ENCODE peak calls at places on chromosome 1, in eight cellular contexts. One of them, this sample, is unnamed.

GRCh38 chr1:53860967-53861411 is 22.9 kb upstream of the NDC1 start:
- DNase-seq in skeletal muscle cell: peak; percentile 9
- DNase-seq in aorta: no peak
- DNase-seq in fibroblast of the aortic adventitia: peak; percentile 64
- DNase-seq in astrocyte of the cerebellum: peak; percentile 49
- DNase-seq in D341Med: peak; percentile 69
- DNase-seq in fibroblast of gingiva: peak; percentile 18
- DNase-seq in NCI-H1105 treated with DMSO at 0.1 percent for 48 hours: peak; percentile 77
- DNase-seq in this sample: no peak

GRCh38 chr1:46043491-46044017 is 88.9 kb downstream of the PIK3R3 start:
- DNase-seq in skeletal muscle cell: no peak
- DNase-seq in NCI-H1105 treated with DMSO at 0.1 percent for 48 hours: no peak
- DNase-seq in D341Med: no peak
- DNase-seq in fibroblast of gingiva: no peak
- DNase-seq in aorta: no peak
- DNase-seq in astrocyte of the cerebellum: no peak
- DNase-seq in fibroblast of the aortic adventitia: no peak
- DNase-seq in this sample: peak; percentile 81

GRCh38 chr1:21051177-21051576 is 125.5 kb downstream of the EIF4G3 start:
- DNase-seq in fibroblast of gingiva: no peak
- DNase-seq in astrocyte of the cerebellum: no peak
- DNase-seq in D341Med: no peak
- DNase-seq in NCI-H1105 treated with DMSO at 0.1 percent for 48 hours: no peak
- DNase-seq in fibroblast of the aortic adventitia: no peak
- DNase-seq in skeletal muscle cell: no peak
- DNase-seq in aorta: no peak
- DNase-seq in this sample: no peak

GRCh38 chr1:230713915-230714764 is at the start of gene AGT:
- DNase-seq in NCI-H1105 treated with DMSO at 0.1 percent for 48 hours: no peak
- DNase-seq in D341Med: no peak
- DNase-seq in fibroblast of gingiva: peak; percentile 84
- DNase-seq in skeletal muscle cell: peak; percentile 77
- DNase-seq in astrocyte of the cerebellum: peak; percentile 68
- DNase-seq in fibroblast of the aortic adventitia: peak; percentile 82
- DNase-seq in aorta: peak; percentile 81
- DNase-seq in this sample: no peak

GRCh38 chr1:206814716-206815341 is 42.5 kb upstream of the IL10 start:
- DNase-seq in D341Med: no peak
- DNase-seq in skeletal muscle cell: peak; percentile 71
- DNase-seq in fibroblast of the aortic adventitia: peak; percentile 67
- DNase-seq in aorta: no peak
- DNase-seq in fibroblast of gingiva: no peak
- DNase-seq in astrocyte of the cerebellum: peak; percentile 44
- DNase-seq in NCI-H1105 treated with DMSO at 0.1 percent for 48 hours: peak; percentile 88
- DNase-seq in this sample: no peak

GRCh38 chr1:68141079-68141800 is 90.8 kb upstream of the DIRAS3 start:
- DNase-seq in fibroblast of the aortic adventitia: peak; percentile 60
- DNase-seq in D341Med: no peak
- DNase-seq in fibroblast of gingiva: peak; percentile 53
- DNase-seq in aorta: no peak
- DNase-seq in NCI-H1105 treated with DMSO at 0.1 percent for 48 hours: no peak
- DNase-seq in skeletal muscle cell: no peak
- DNase-seq in astrocyte of the cerebellum: peak; percentile 70
- DNase-seq in this sample: no peak

GRCh38 chr1:32486463-32487113 is 21.7 kb downstream of the ZBTB8B start:
- DNase-seq in aorta: no peak
- DNase-seq in skeletal muscle cell: no peak
- DNase-seq in D341Med: no peak
- DNase-seq in astrocyte of the cerebellum: no peak
- DNase-seq in fibroblast of gingiva: no peak
- DNase-seq in fibroblast of the aortic adventitia: no peak
- DNase-seq in NCI-H1105 treated with DMSO at 0.1 percent for 48 hours: no peak
- DNase-seq in this sample: no peak

GRCh38 chr1:53766766-53767409 is 27.9 kb upstream of the GLIS1 start:
- DNase-seq in NCI-H1105 treated with DMSO at 0.1 percent for 48 hours: no peak
- DNase-seq in D341Med: no peak
- DNase-seq in skeletal muscle cell: peak; percentile 12
- DNase-seq in aorta: no peak
- DNase-seq in astrocyte of the cerebellum: peak; percentile 22
- DNase-seq in fibroblast of the aortic adventitia: peak; percentile 69
- DNase-seq in fibroblast of gingiva: peak; percentile 22
- DNase-seq in this sample: no peak

GRCh38 chr1:24393892-24394291 is 19.7 kb downstream of the STPG1 start:
- DNase-seq in astrocyte of the cerebellum: no peak
- DNase-seq in skeletal muscle cell: no peak
- DNase-seq in fibroblast of the aortic adventitia: peak; percentile 68
- DNase-seq in fibroblast of gingiva: peak; percentile 66
- DNase-seq in NCI-H1105 treated with DMSO at 0.1 percent for 48 hours: no peak
- DNase-seq in D341Med: no peak
- DNase-seq in aorta: no peak
- DNase-seq in this sample: no peak

GRCh38 chr1:13700521-13701273 is 709 bp downstream of the PRDM2 start:
- DNase-seq in aorta: peak; percentile 53
- DNase-seq in fibroblast of the aortic adventitia: peak; percentile 51
- DNase-seq in astrocyte of the cerebellum: no peak
- DNase-seq in skeletal muscle cell: no peak
- DNase-seq in fibroblast of gingiva: peak; percentile 40
- DNase-seq in D341Med: no peak
- DNase-seq in NCI-H1105 treated with DMSO at 0.1 percent for 48 hours: peak; percentile 11
- DNase-seq in this sample: peak; percentile 89

GRCh38 chr1:54248966-54249365 is 49.0 kb downstream of the MRPL37 start:
- DNase-seq in fibroblast of the aortic adventitia: no peak
- DNase-seq in skeletal muscle cell: no peak
- DNase-seq in NCI-H1105 treated with DMSO at 0.1 percent for 48 hours: no peak
- DNase-seq in astrocyte of the cerebellum: no peak
- DNase-seq in D341Med: no peak
- DNase-seq in fibroblast of gingiva: peak; percentile 10
- DNase-seq in aorta: no peak
- DNase-seq in this sample: no peak

GRCh38 chr1:155075535-155075934 is 3.1 kb upstream of the EFNA3 start:
- DNase-seq in skeletal muscle cell: no peak
- DNase-seq in NCI-H1105 treated with DMSO at 0.1 percent for 48 hours: no peak
- DNase-seq in astrocyte of the cerebellum: no peak
- DNase-seq in fibroblast of the aortic adventitia: no peak
- DNase-seq in fibroblast of gingiva: no peak
- DNase-seq in aorta: no peak
- DNase-seq in D341Med: no peak
- DNase-seq in this sample: no peak

GRCh38 chr1:178607718-178608408 is 95.0 kb downstream of the TEX35 start:
- DNase-seq in astrocyte of the cerebellum: no peak
- DNase-seq in skeletal muscle cell: no peak
- DNase-seq in fibroblast of gingiva: no peak
- DNase-seq in D341Med: no peak
- DNase-seq in NCI-H1105 treated with DMSO at 0.1 percent for 48 hours: no peak
- DNase-seq in aorta: no peak
- DNase-seq in fibroblast of the aortic adventitia: peak; percentile 4
- DNase-seq in this sample: no peak

GRCh38 chr1:153746174-153746573 is 18.3 kb downstream of the INTS3 start:
- DNase-seq in aorta: no peak
- DNase-seq in astrocyte of the cerebellum: no peak
- DNase-seq in skeletal muscle cell: no peak
- DNase-seq in NCI-H1105 treated with DMSO at 0.1 percent for 48 hours: no peak
- DNase-seq in fibroblast of gingiva: no peak
- DNase-seq in fibroblast of the aortic adventitia: no peak
- DNase-seq in D341Med: no peak
- DNase-seq in this sample: peak; percentile 41

GRCh38 chr1:89865498-89866385 is 44.9 kb downstream of the LRRC8D start:
- DNase-seq in astrocyte of the cerebellum: no peak
- DNase-seq in aorta: no peak
- DNase-seq in fibroblast of gingiva: peak; percentile 65
- DNase-seq in fibroblast of the aortic adventitia: peak; percentile 85
- DNase-seq in D341Med: no peak
- DNase-seq in NCI-H1105 treated with DMSO at 0.1 percent for 48 hours: no peak
- DNase-seq in skeletal muscle cell: no peak
- DNase-seq in this sample: no peak

GRCh38 chr1:168234846-168235547 is 9.2 kb downstream of the SFT2D2 start:
- DNase-seq in aorta: no peak
- DNase-seq in D341Med: peak; percentile 81
- DNase-seq in skeletal muscle cell: no peak
- DNase-seq in astrocyte of the cerebellum: no peak
- DNase-seq in fibroblast of the aortic adventitia: peak; percentile 54
- DNase-seq in NCI-H1105 treated with DMSO at 0.1 percent for 48 hours: peak; percentile 41
- DNase-seq in fibroblast of gingiva: no peak
- DNase-seq in this sample: no peak

GRCh38 chr1:220655509-220655908 is 34.7 kb upstream of the C1orf115 start:
- DNase-seq in skeletal muscle cell: no peak
- DNase-seq in astrocyte of the cerebellum: no peak
- DNase-seq in NCI-H1105 treated with DMSO at 0.1 percent for 48 hours: no peak
- DNase-seq in aorta: no peak
- DNase-seq in D341Med: no peak
- DNase-seq in fibroblast of the aortic adventitia: no peak
- DNase-seq in fibroblast of gingiva: no peak
- DNase-seq in this sample: no peak

GRCh38 chr1:117812868-117813511 is 116.4 kb downstream of the GDAP2 start:
- DNase-seq in skeletal muscle cell: no peak
- DNase-seq in astrocyte of the cerebellum: no peak
- DNase-seq in fibroblast of gingiva: peak; percentile 49
- DNase-seq in D341Med: no peak
- DNase-seq in aorta: no peak
- DNase-seq in NCI-H1105 treated with DMSO at 0.1 percent for 48 hours: no peak
- DNase-seq in fibroblast of the aortic adventitia: peak; percentile 83
- DNase-seq in this sample: no peak

GRCh38 chr1:47460456-47460855 is 22.6 kb downstream of the FOXD2 start:
- DNase-seq in aorta: no peak
- DNase-seq in astrocyte of the cerebellum: no peak
- DNase-seq in fibroblast of the aortic adventitia: no peak
- DNase-seq in fibroblast of gingiva: no peak
- DNase-seq in NCI-H1105 treated with DMSO at 0.1 percent for 48 hours: no peak
- DNase-seq in skeletal muscle cell: no peak
- DNase-seq in D341Med: no peak
- DNase-seq in this sample: no peak

GRCh38 chr1:96865731-96866684 is 144.4 kb downstream of the PTBP2 start:
- DNase-seq in fibroblast of gingiva: peak; percentile 100
- DNase-seq in fibroblast of the aortic adventitia: peak; percentile 99
- DNase-seq in D341Med: no peak
- DNase-seq in NCI-H1105 treated with DMSO at 0.1 percent for 48 hours: no peak
- DNase-seq in aorta: no peak
- DNase-seq in skeletal muscle cell: peak; percentile 99
- DNase-seq in astrocyte of the cerebellum: peak; percentile 76
- DNase-seq in this sample: no peak

GRCh38 chr1:224894915-224895314 is 34.6 kb upstream of the DNAH14 start:
- DNase-seq in skeletal muscle cell: no peak
- DNase-seq in fibroblast of gingiva: no peak
- DNase-seq in aorta: no peak
- DNase-seq in D341Med: peak; percentile 37
- DNase-seq in astrocyte of the cerebellum: no peak
- DNase-seq in fibroblast of the aortic adventitia: peak; percentile 29
- DNase-seq in NCI-H1105 treated with DMSO at 0.1 percent for 48 hours: peak; percentile 2
- DNase-seq in this sample: no peak

GRCh38 chr1:161427733-161428516 is 60.2 kb upstream of the CFAP126 start:
- DNase-seq in D341Med: no peak
- DNase-seq in aorta: no peak
- DNase-seq in fibroblast of gingiva: peak; percentile 41
- DNase-seq in NCI-H1105 treated with DMSO at 0.1 percent for 48 hours: no peak
- DNase-seq in skeletal muscle cell: peak; percentile 22
- DNase-seq in astrocyte of the cerebellum: no peak
- DNase-seq in fibroblast of the aortic adventitia: peak; percentile 63
- DNase-seq in this sample: no peak

GRCh38 chr1:8538502-8538901 is 220.6 kb downstream of the SLC45A1 start:
- DNase-seq in NCI-H1105 treated with DMSO at 0.1 percent for 48 hours: no peak
- DNase-seq in D341Med: no peak
- DNase-seq in skeletal muscle cell: no peak
- DNase-seq in aorta: no peak
- DNase-seq in astrocyte of the cerebellum: no peak
- DNase-seq in fibroblast of the aortic adventitia: no peak
- DNase-seq in fibroblast of gingiva: no peak
- DNase-seq in this sample: no peak

GRCh38 chr1:14362331-14362730 is 236.2 kb upstream of the KAZN start:
- DNase-seq in skeletal muscle cell: no peak
- DNase-seq in astrocyte of the cerebellum: no peak
- DNase-seq in fibroblast of the aortic adventitia: peak; percentile 25
- DNase-seq in D341Med: no peak
- DNase-seq in fibroblast of gingiva: no peak
- DNase-seq in aorta: no peak
- DNase-seq in NCI-H1105 treated with DMSO at 0.1 percent for 48 hours: no peak
- DNase-seq in this sample: no peak

GRCh38 chr1:39733161-39733560 is 5.5 kb upstream of the PPIE start:
- DNase-seq in aorta: no peak
- DNase-seq in skeletal muscle cell: no peak
- DNase-seq in astrocyte of the cerebellum: no peak
- DNase-seq in fibroblast of the aortic adventitia: no peak
- DNase-seq in fibroblast of gingiva: no peak
- DNase-seq in NCI-H1105 treated with DMSO at 0.1 percent for 48 hours: no peak
- DNase-seq in D341Med: no peak
- DNase-seq in this sample: no peak

GRCh38 chr1:217498209-217498608 is 132.7 kb downstream of the GPATCH2 start:
- DNase-seq in aorta: no peak
- DNase-seq in skeletal muscle cell: no peak
- DNase-seq in fibroblast of gingiva: no peak
- DNase-seq in astrocyte of the cerebellum: no peak
- DNase-seq in fibroblast of the aortic adventitia: no peak
- DNase-seq in D341Med: no peak
- DNase-seq in NCI-H1105 treated with DMSO at 0.1 percent for 48 hours: no peak
- DNase-seq in this sample: no peak

GRCh38 chr1:209387969-209388329 is 195.6 kb upstream of the CAMK1G start:
- DNase-seq in aorta: no peak
- DNase-seq in skeletal muscle cell: no peak
- DNase-seq in D341Med: no peak
- DNase-seq in fibroblast of the aortic adventitia: peak; percentile 51
- DNase-seq in astrocyte of the cerebellum: no peak
- DNase-seq in fibroblast of gingiva: no peak
- DNase-seq in NCI-H1105 treated with DMSO at 0.1 percent for 48 hours: no peak
- DNase-seq in this sample: no peak